ENCODE peak calls at places on chromosome 2, in nine cellular contexts. Y is effector memory CD4-positive, alpha-beta T cell; J is kidney; M is OCI-LY7; W is HCT116; K is aorta; G is CD8-positive, alpha-beta memory T cell; A is CD8-positive, alpha-beta T cell; D is Peyer's patch. Q is an unnamed sample.

GRCh38 chr2:27960237-27960912 is 69.8 kb downstream of the BABAM2 start:
- DNase-seq in Y (no peak), J (no peak), M (no peak), W (no peak), K (no peak), G (no peak), A (no peak), D (no peak), Q (no peak)

GRCh38 chr2:225779829-225780228 is 380.3 kb downstream of the NYAP2 start:
- DNase-seq in Y (no peak), J (no peak), M (no peak), W (no peak), K (no peak), G (no peak), A (no peak), D (no peak), Q (no peak)

GRCh38 chr2:201235865-201236811 is 24.2 kb upstream of the CASP8 start:
- DNase-seq in Y (peak), J (no peak), M (peak), W (no peak), K (peak), G (peak), A (peak), D (peak), Q (peak)

GRCh38 chr2:30975156-30975555 is 163.1 kb downstream of the GALNT14 start:
- DNase-seq in Y (no peak), J (no peak), M (no peak), W (no peak), K (no peak), G (no peak), A (no peak), D (no peak), Q (no peak)

GRCh38 chr2:128489580-128490273 is 171.1 kb upstream of the HS6ST1 start:
- DNase-seq in Y (no peak), J (no peak), M (no peak), W (no peak), K (no peak), G (no peak), A (no peak), D (peak), Q (no peak)

GRCh38 chr2:166314022-166314759 is 61.6 kb downstream of the SCN9A start:
- DNase-seq in Y (no peak), J (no peak), M (no peak), W (no peak), K (no peak), G (no peak), A (no peak), D (no peak), Q (no peak)

GRCh38 chr2:162382283-162382682 is 38.4 kb downstream of the GCA start:
- DNase-seq in Y (no peak), J (no peak), M (no peak), W (no peak), K (no peak), G (no peak), A (no peak), D (no peak), Q (no peak)

GRCh38 chr2:68385232-68385906 is 20.3 kb downstream of the PLEK start:
- DNase-seq in Y (no peak), J (no peak), M (peak), W (no peak), K (no peak), G (peak), A (peak), D (peak), Q (no peak)

GRCh38 chr2:235500761-235501662 is 7.2 kb downstream of the AGAP1 start:
- DNase-seq in Y (no peak), J (no peak), M (no peak), W (no peak), K (peak), G (no peak), A (no peak), D (no peak), Q (no peak)

GRCh38 chr2:129681788-129682187 is 297.7 kb upstream of the RAB6C start:
- DNase-seq in Y (no peak), J (no peak), M (no peak), W (no peak), K (no peak), G (no peak), A (no peak), D (no peak), Q (no peak)

GRCh38 chr2:73009177-73009839 is 62.2 kb downstream of the SFXN5 start:
- DNase-seq in Y (no peak), J (no peak), M (no peak), W (no peak), K (peak), G (no peak), A (no peak), D (no peak), Q (no peak)

GRCh38 chr2:55162284-55163006 is 69.6 kb downstream of the CLHC1 start:
- DNase-seq in Y (no peak), J (no peak), M (no peak), W (no peak), K (no peak), G (no peak), A (no peak), D (no peak), Q (no peak)
- H3K27ac ChIP-seq in Y (no peak), J (peak), M (no peak), W (no peak), K (no peak), G (no peak), A (no peak), D (no peak), Q (no peak)

DNA sequence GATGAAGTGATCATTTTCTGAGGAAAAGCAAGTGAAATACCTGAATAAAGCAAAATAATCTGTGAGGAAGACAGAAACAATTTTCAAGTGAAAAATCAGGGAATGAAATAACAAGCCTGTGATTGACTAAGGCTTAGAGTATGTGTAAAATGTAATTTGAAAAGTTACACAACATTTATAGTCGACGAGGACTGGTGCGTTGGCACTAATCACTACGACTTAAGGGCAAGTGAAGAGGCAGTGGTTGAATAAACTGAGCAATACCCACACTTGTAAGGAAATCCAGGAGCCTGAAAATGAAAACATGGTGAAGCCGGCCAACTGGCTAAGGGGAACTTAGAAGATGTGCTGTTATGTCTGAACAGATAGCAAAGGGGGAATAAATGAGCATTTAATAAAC is 13.3 kb downstream of the DOK1 start:
- DNase-seq in Y (no peak), J (no peak), M (no peak), W (no peak), K (no peak), G (no peak), A (no peak), D (no peak), Q (no peak)
- H3K27ac ChIP-seq in Y (no peak), J (no peak), M (no peak), W (no peak), K (no peak), G (no peak), A (no peak), D (no peak), Q (no peak)

GRCh38 chr2:173926875-173927274 is 38.3 kb downstream of the SP3 start:
- DNase-seq in Y (no peak), J (no peak), M (no peak), W (no peak), K (no peak), G (no peak), A (no peak), D (no peak), Q (no peak)

GRCh38 chr2:173922068-173922467 is 43.1 kb downstream of the SP3 start:
- DNase-seq in Y (no peak), J (no peak), M (no peak), W (no peak), K (no peak), G (no peak), A (no peak), D (no peak), Q (no peak)

GRCh38 chr2:173924285-173924684 is 40.9 kb downstream of the SP3 start:
- DNase-seq in Y (no peak), J (no peak), M (no peak), W (no peak), K (no peak), G (no peak), A (no peak), D (no peak), Q (no peak)

GRCh38 chr2:173922760-173923159 is 42.4 kb downstream of the SP3 start:
- DNase-seq in Y (no peak), J (no peak), M (no peak), W (no peak), K (no peak), G (no peak), A (no peak), D (no peak), Q (no peak)
- H3K27ac ChIP-seq in Y (no peak), J (no peak), M (no peak), W (no peak), K (no peak), G (no peak), A (no peak), D (no peak), Q (no peak)

GRCh38 chr2:131127076-131127475 is 21.9 kb downstream of the PLEKHB2 start:
- DNase-seq in Y (no peak), J (no peak), M (no peak), W (no peak), K (no peak), G (no peak), A (no peak), D (no peak), Q (no peak)

GRCh38 chr2:131123192-131123591 is 18.1 kb downstream of the PLEKHB2 start:
- DNase-seq in Y (no peak), J (no peak), M (no peak), W (no peak), K (no peak), G (no peak), A (no peak), D (no peak), Q (no peak)

GRCh38 chr2:131127979-131128378 is 22.8 kb downstream of the PLEKHB2 start:
- DNase-seq in Y (no peak), J (no peak), M (no peak), W (no peak), K (no peak), G (no peak), A (no peak), D (no peak), Q (no peak)

GRCh38 chr2:131125195-131125757 is 20.1 kb downstream of the PLEKHB2 start:
- DNase-seq in Y (no peak), J (no peak), M (no peak), W (no peak), K (no peak), G (no peak), A (no peak), D (no peak), Q (no peak)

DNA sequence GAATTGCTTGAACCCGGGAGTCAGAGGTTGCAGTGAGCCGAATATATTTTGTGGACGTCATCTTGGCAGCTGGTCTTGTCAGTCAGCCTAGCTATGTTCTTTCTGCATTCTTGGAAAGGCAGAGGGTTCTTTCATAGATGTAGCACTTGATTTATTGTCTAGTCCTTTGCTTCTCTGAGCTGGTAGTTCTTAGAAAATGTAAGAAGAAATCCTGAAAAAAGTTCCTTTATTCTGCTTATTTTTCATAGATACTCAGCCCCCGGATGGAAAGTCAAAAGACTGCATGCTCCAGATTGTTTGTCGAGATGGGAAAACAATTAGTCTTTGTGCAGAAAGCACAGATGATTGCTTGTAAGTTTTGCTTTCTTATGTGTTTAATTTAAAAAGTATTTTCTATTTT is 21.3 kb downstream of the PLEKHB2 start:
- DNase-seq in Y (no peak), J (no peak), M (no peak), W (no peak), K (no peak), G (no peak), A (no peak), D (no peak), Q (no peak)
- H3K27ac ChIP-seq in Y (no peak), J (no peak), M (no peak), W (no peak), K (no peak), G (no peak), A (no peak), D (no peak), Q (no peak)